ENCODE peak calls at places on chromosomes 12 and 14, in five cellular contexts. A is A549, U is astrocyte, S is fibroblast of lung, F is GM23248. C is an unnamed sample.

GRCh38 chr12:89943461-89943860 is 234.8 kb upstream of the ATP2B1 start:
- DNase-seq in A (no peak), U (no peak), S (no peak), F (no peak), C (no peak)

GRCh38 chr14:79496701-79497100 is 714.6 kb downstream of the DIO2 start:
- DNase-seq in A (no peak), U (no peak), S (peak), F (no peak), C (no peak)

GRCh38 chr12:113070117-113070906 is 13.8 kb downstream of the DTX1 start:
- DNase-seq in A (no peak), U (no peak), S (no peak), F (no peak), C (peak)

GRCh38 chr14:76953196-76953945 is 75.1 kb downstream of the IRF2BPL start:
- DNase-seq in A (peak), U (peak), S (peak), F (peak), C (peak)

GRCh38 chr12:98208846-98209245 is 306.5 kb upstream of the TMPO start:
- DNase-seq in A (no peak), U (no peak), S (no peak), F (no peak), C (no peak)

GRCh38 chr14:103542545-103543088 is 13.6 kb downstream of the TRMT61A start:
- DNase-seq in A (no peak), U (no peak), S (no peak), F (peak), C (peak)

GRCh38 chr12:106058256-106059182 is 80.2 kb downstream of the NUAK1 start:
- DNase-seq in A (no peak), U (peak), S (peak), F (peak), C (no peak)

GRCh38 chr14:63192085-63192484 is 12.2 kb upstream of the RHOJ start:
- DNase-seq in A (no peak), U (no peak), S (peak), F (peak), C (no peak)

GRCh38 chr12:127386723-127387122 is 880.2 kb upstream of the TMEM132C start:
- DNase-seq in A (no peak), U (no peak), S (no peak), F (no peak), C (no peak)

GRCh38 chr12:127393460-127393859 is 873.5 kb upstream of the TMEM132C start:
- DNase-seq in A (no peak), U (no peak), S (no peak), F (no peak), C (no peak)

GRCh38 chr12:127388985-127389384 is 878.0 kb upstream of the TMEM132C start:
- DNase-seq in A (no peak), U (peak), S (peak), F (no peak), C (no peak)

GRCh38 chr12:127393896-127394295 is 873.1 kb upstream of the TMEM132C start:
- DNase-seq in A (no peak), U (peak), S (peak), F (peak), C (peak)

GRCh38 chr12:127389923-127390322 is 877.0 kb upstream of the TMEM132C start:
- DNase-seq in A (no peak), U (peak), S (peak), F (peak), C (no peak)
- H3K4me2 ChIP-seq in A (no peak), U (no peak), S (no peak), F (no peak), C (no peak)

GRCh38 chr12:26244503-26244902 is 49.1 kb downstream of the SSPN start:
- DNase-seq in A (no peak), U (no peak), S (no peak), F (no peak), C (no peak)

GRCh38 chr12:26245175-26245942 is 50.0 kb downstream of the SSPN start:
- DNase-seq in A (no peak), U (no peak), S (no peak), F (no peak), C (no peak)

GRCh38 chr12:26246483-26247164 is 51.3 kb downstream of the SSPN start:
- DNase-seq in A (no peak), U (no peak), S (no peak), F (no peak), C (no peak)

GRCh38 chr12:26250801-26251200 is 55.4 kb downstream of the SSPN start:
- DNase-seq in A (no peak), U (peak), S (peak), F (peak), C (no peak)

DNA sequence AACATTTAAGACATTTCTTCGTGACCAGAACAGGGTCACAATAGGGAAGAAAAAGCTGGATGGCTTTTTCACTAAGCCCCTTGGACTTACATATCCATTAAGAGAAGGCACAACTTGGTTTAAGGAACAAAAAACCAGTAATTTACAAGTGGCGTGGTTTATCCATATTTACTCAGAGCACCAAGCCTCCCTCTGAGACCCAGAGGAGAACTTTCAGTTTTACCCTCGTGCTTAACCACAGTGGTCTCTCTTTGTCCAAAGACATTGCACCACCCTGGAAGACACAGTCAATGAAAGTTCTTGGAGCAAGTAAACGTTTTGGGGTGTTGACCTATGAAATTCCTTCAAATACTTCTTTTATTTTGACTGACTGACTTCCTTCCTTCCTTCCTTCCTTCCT is 52.5 kb downstream of the SSPN start:
- DNase-seq in A (no peak), U (no peak), S (no peak), F (no peak), C (no peak)
- H3K4me2 ChIP-seq in A (peak), U (no peak), S (no peak), F (no peak), C (peak)

GRCh38 chr12:78866518-78866917 is 1.9 kb downstream of the SYT1 start:
- DNase-seq in A (no peak), U (no peak), S (peak), F (no peak), C (no peak)
- H3K4me2 ChIP-seq in A (peak), U (peak), S (no peak), F (no peak), C (no peak)

DNA sequence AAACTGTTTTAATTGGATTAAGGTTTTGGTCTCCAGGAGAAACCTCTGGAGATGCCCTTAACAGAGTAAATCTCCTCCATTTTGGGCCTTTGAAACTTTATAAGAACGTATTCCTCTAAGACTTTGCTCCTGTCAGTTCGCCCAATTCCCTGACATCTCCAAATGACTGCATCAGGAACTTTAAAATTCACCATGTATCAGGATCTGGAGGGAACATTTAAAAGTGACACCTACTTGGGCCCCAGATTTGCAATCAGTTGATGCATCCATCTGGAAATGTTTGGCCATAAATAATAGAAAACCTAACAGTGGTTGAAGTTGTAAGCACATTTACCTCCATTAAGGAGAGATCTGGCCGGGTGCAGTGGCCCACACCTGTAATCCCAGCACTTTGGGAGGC is 144.1 kb upstream of the WSCD2 start:
- DNase-seq in A (no peak), U (no peak), S (no peak), F (no peak), C (no peak)
- H3K4me2 ChIP-seq in A (no peak), U (no peak), S (no peak), F (no peak), C (no peak)

GRCh38 chr12:12788131-12788530 is 2.7 kb downstream of the APOLD1 start:
- DNase-seq in A (no peak), U (no peak), S (peak), F (peak), C (peak)
- H3K4me2 ChIP-seq in A (no peak), U (peak), S (no peak), F (no peak), C (peak)

C was measured in osteoblast.